ENCODE peak calls at places on chromosomes 7 and 10, in five cellular contexts. One of them, this sample, is unnamed. For H3K4me1 and H3K36me3, the result is how much of the 10 kb centered on the place peaks cover.

GRCh38 chr10:31103096-31103495 is 71.4 kb upstream of the ZNF438 start:
- DNase-seq in uterus: no peak
- DNase-seq in stomach: no peak
- DNase-seq in OCI-LY7: no peak
- DNase-seq in IMR-90: peak
- DNase-seq in this sample: peak

GRCh38 chr7:92880212-92881090 is 44.1 kb upstream of the CDK6 start:
- DNase-seq in uterus: no peak
- DNase-seq in OCI-LY7: peak
- DNase-seq in stomach: no peak
- DNase-seq in IMR-90: no peak
- DNase-seq in this sample: peak

GRCh38 chr7:44678096-44678467 is 70.6 kb upstream of the ZMIZ2 start:
- DNase-seq in stomach: no peak
- DNase-seq in IMR-90: peak
- DNase-seq in OCI-LY7: no peak
- DNase-seq in uterus: no peak
- DNase-seq in this sample: no peak

GRCh38 chr7:140383954-140384713 is 14.2 kb downstream of the SLC37A3 start:
- DNase-seq in stomach: no peak
- DNase-seq in OCI-LY7: no peak
- DNase-seq in uterus: no peak
- DNase-seq in IMR-90: no peak
- DNase-seq in this sample: no peak

GRCh38 chr7:47511698-47512370 is 70.1 kb downstream of the TNS3 start:
- DNase-seq in stomach: no peak
- DNase-seq in uterus: peak
- DNase-seq in OCI-LY7: no peak
- DNase-seq in IMR-90: no peak
- DNase-seq in this sample: no peak

GRCh38 chr10:9243861-9244515 is 1189.5 kb downstream of the GATA3 start:
- DNase-seq in OCI-LY7: no peak
- DNase-seq in uterus: no peak
- DNase-seq in stomach: no peak
- DNase-seq in IMR-90: no peak
- DNase-seq in this sample: no peak

GRCh38 chr7:82441916-82442478 is 1.6 kb downstream of the CACNA2D1 start:
- DNase-seq in stomach: no peak
- DNase-seq in OCI-LY7: no peak
- DNase-seq in IMR-90: peak
- DNase-seq in uterus: no peak
- DNase-seq in this sample: no peak

GRCh38 chr10:92486637-92487036 is 87.3 kb downstream of the IDE start:
- DNase-seq in uterus: no peak
- DNase-seq in IMR-90: no peak
- DNase-seq in OCI-LY7: no peak
- DNase-seq in stomach: no peak
- DNase-seq in this sample: no peak

GRCh38 chr10:67790534-67791408 is 47.2 kb downstream of the DNAJC12 start:
- DNase-seq in stomach: no peak
- DNase-seq in IMR-90: peak
- DNase-seq in uterus: no peak
- DNase-seq in OCI-LY7: peak
- DNase-seq in this sample: no peak

GRCh38 chr7:2466675-2467074 is 9.5 kb downstream of the GRIFIN start:
- DNase-seq in IMR-90: no peak
- DNase-seq in uterus: no peak
- DNase-seq in OCI-LY7: no peak
- DNase-seq in stomach: no peak
- DNase-seq in this sample: no peak

GRCh38 chr10:209357-209756 is 74.1 kb downstream of the ZMYND11 start:
- DNase-seq in IMR-90: peak
- DNase-seq in uterus: no peak
- DNase-seq in OCI-LY7: no peak
- DNase-seq in stomach: no peak
- DNase-seq in this sample: no peak

GRCh38 chr7:90474284-90475210 is 5.1 kb downstream of the PTTG1IP2 start:
- DNase-seq in OCI-LY7: no peak
- DNase-seq in uterus: no peak
- DNase-seq in IMR-90: peak
- DNase-seq in stomach: no peak
- DNase-seq in this sample: no peak

GRCh38 chr7:11923376-11923922 is 91.5 kb upstream of the THSD7A start:
- DNase-seq in IMR-90: no peak
- DNase-seq in uterus: no peak
- DNase-seq in OCI-LY7: no peak
- DNase-seq in stomach: no peak
- DNase-seq in this sample: no peak

GRCh38 chr10:59098387-59098786 is 78.1 kb upstream of the PHYHIPL start:
- DNase-seq in OCI-LY7: no peak
- DNase-seq in IMR-90: peak
- DNase-seq in stomach: no peak
- DNase-seq in uterus: peak
- DNase-seq in this sample: peak

GRCh38 chr7:132053871-132054270 is 497.4 kb upstream of the PODXL start:
- DNase-seq in uterus: no peak
- DNase-seq in stomach: no peak
- DNase-seq in OCI-LY7: no peak
- DNase-seq in IMR-90: no peak
- DNase-seq in this sample: no peak

GRCh38 chr10:88525371-88526079 is 57.6 kb downstream of the RNLS start:
- DNase-seq in OCI-LY7: no peak
- DNase-seq in stomach: peak
- DNase-seq in uterus: no peak
- DNase-seq in IMR-90: peak
- DNase-seq in this sample: peak

GRCh38 chr7:123665896-123666295 is 10.2 kb downstream of the LMOD2 start:
- DNase-seq in OCI-LY7: no peak
- DNase-seq in stomach: peak
- DNase-seq in uterus: no peak
- DNase-seq in IMR-90: no peak
- DNase-seq in this sample: no peak

GRCh38 chr10:8273749-8274148 is 219.3 kb downstream of the GATA3 start:
- DNase-seq in stomach: no peak
- DNase-seq in IMR-90: no peak
- DNase-seq in OCI-LY7: no peak
- DNase-seq in uterus: no peak
- DNase-seq in this sample: no peak

GRCh38 chr10:76942556-76943416 is 694.8 kb downstream of the KCNMA1 start:
- DNase-seq in OCI-LY7: no peak
- DNase-seq in IMR-90: peak
- DNase-seq in uterus: no peak
- DNase-seq in stomach: no peak
- DNase-seq in this sample: no peak

GRCh38 chr7:10973061-10973941 is at the start of gene PHF14:
- DNase-seq in OCI-LY7: peak
- DNase-seq in stomach: peak
- DNase-seq in IMR-90: peak
- DNase-seq in uterus: peak
- DNase-seq in this sample: peak

GRCh38 chr7:29749701-29750321 is 56.5 kb upstream of the WIPF3 start:
- DNase-seq in OCI-LY7: no peak
- DNase-seq in uterus: no peak
- DNase-seq in IMR-90: no peak
- DNase-seq in stomach: no peak
- DNase-seq in this sample: no peak

GRCh38 chr10:132162021-132162531 is 24.7 kb upstream of the DPYSL4 start:
- DNase-seq in IMR-90: no peak
- DNase-seq in OCI-LY7: peak
- DNase-seq in stomach: no peak
- DNase-seq in uterus: no peak
- DNase-seq in this sample: no peak

GRCh38 chr7:33108591-33108930 is 643 bp downstream of the RP9 start:
- DNase-seq in IMR-90: no peak
- DNase-seq in stomach: no peak
- DNase-seq in OCI-LY7: peak
- DNase-seq in uterus: no peak
- DNase-seq in this sample: peak

GRCh38 chr10:49568235-49568634 is 29.3 kb upstream of the ERCC6 start:
- DNase-seq in stomach: no peak
- DNase-seq in uterus: no peak
- DNase-seq in OCI-LY7: no peak
- DNase-seq in IMR-90: peak
- DNase-seq in this sample: no peak

GRCh38 chr7:34059551-34059840 is 154.2 kb downstream of the BMPER start:
- DNase-seq in OCI-LY7: no peak
- DNase-seq in uterus: no peak
- DNase-seq in IMR-90: no peak
- DNase-seq in stomach: no peak
- DNase-seq in this sample: no peak

DNA sequence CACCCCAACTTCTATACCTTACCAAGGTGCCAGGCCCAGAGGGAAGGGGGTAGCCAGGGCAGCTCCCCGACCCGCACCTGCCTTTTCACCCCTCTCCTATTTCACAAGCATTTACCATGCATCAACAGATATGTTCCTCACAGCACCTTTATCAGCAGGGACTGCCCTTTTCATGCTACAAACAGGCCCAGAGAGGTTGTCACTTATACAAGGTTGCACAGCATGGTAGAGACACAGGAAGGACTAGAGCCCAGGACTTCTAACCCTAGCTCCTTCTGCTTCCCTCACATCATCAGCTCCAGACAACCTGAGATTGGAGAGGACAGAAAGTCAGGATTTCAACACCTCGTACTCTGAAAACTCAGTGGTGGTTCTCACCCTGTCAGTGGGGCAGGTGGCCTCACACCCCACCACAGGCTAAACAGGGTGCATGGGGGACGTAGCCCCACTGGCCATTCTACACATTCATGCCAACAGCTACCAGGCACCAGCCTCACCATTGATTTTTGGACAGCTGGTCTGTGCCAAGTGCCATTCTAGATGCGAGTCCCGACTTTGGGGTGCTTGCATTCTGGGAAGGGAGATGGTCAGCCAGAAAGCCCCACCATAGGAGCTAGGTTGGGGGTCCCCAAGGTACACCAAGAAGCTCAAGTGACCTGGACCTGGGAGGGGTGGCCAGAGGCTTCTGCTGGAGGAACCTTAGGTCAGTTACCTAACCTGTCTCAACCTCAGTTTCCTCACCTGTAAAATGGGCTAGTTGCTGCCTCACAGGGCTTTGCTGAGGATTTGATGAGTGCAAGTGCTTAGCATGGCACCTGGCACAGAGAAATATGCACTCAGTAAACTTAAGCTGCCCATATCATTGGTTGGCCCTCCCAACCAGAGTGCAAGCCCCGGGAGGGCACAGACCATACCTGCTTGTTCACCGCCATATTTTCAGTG is 38.4 kb downstream of the CHST3 start:
- DNase-seq in OCI-LY7: no peak
- DNase-seq in uterus: no peak
- DNase-seq in stomach: no peak
- DNase-seq in IMR-90: no peak
- DNase-seq in this sample: no peak
- H3K4me1 ChIP-seq in OCI-LY7: under half
- H3K4me1 ChIP-seq in uterus: under half
- H3K4me1 ChIP-seq in stomach: half or more
- H3K4me1 ChIP-seq in IMR-90: under half
- H3K4me1 ChIP-seq in this sample: under half

DNA sequence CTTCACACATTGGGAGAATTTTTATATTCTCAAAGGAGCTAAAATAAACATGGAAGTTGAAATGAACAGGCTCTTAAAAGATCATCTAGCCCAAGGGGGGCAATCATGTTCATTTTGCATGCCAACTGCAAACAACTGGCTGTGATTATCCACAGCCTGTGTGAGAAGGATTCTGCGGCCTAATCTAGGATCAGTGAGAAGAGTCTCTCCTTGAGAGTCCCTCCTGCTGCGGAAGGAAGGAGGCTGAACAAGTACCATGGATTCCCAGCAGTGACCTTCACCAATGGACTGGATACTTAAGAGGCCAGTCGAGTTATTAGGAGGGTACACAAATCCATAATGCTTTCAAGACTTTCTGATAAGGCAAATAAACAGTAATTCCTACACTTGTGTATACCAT is 76.7 kb downstream of the IGF2BP3 start:
- DNase-seq in uterus: no peak
- DNase-seq in OCI-LY7: no peak
- DNase-seq in IMR-90: no peak
- DNase-seq in stomach: no peak
- DNase-seq in this sample: no peak
- H3K36me3 ChIP-seq in uterus: under half
- H3K36me3 ChIP-seq in OCI-LY7: under half
- H3K36me3 ChIP-seq in IMR-90: under half
- H3K36me3 ChIP-seq in stomach: under half
- H3K36me3 ChIP-seq in this sample: under half

DNA sequence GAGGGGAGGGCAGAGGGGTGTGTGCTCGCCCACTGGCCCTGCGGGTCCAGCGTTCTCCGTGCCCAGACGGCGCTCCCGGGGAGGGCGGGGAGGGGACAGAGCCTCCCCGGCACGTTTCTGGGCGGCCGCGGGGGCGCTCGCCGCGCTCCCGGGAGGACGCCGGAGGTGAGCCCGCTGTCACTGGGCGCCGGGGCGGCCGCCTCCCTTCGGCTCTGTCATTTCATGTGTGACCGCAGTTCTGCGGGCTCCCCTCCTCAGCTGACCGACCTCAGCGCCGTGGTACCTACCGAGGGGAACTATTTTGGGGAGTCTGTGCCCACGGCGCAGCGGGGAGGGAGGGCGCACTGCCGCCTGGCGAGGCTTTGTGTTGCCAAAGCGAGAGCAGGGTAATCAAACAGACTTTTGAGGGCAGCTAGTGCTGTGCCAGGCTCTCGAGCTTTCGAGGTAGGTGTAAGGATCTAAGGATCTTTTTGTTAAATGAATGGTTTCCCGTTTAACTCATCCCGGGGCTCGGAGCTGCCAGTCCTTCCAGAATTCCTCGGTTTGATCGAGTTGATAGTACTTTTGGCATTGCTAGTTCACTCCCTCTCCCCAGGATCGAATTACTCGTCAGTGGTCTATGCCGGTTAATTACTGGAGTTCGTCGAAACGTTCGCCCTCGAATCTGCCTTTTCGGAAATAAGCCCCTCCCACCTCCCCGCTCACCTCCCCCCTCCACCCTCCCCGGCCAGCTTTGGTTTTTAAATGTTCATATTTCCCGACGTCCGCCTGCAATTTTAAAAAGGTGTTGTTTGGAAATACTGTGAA is 1.9 kb downstream of the ARID5B start:
- DNase-seq in IMR-90: peak
- DNase-seq in stomach: peak
- DNase-seq in uterus: peak
- DNase-seq in OCI-LY7: peak
- DNase-seq in this sample: peak
- TF ChIP-seq CTCF in IMR-90: peak
- TF ChIP-seq CTCF in stomach: peak
- TF ChIP-seq CTCF in uterus: peak
- TF ChIP-seq CTCF in OCI-LY7: peak
- TF ChIP-seq CTCF in this sample: no peak

GRCh38 chr10:125575843-125576242 is 107.1 kb downstream of the TEX36 start:
- DNase-seq in stomach: no peak
- DNase-seq in uterus: no peak
- DNase-seq in OCI-LY7: no peak
- DNase-seq in IMR-90: no peak
- DNase-seq in this sample: no peak

GRCh38 chr10:125578658-125579315 is 104.2 kb downstream of the TEX36 start:
- DNase-seq in uterus: no peak
- DNase-seq in IMR-90: no peak
- DNase-seq in stomach: no peak
- DNase-seq in OCI-LY7: no peak
- DNase-seq in this sample: no peak
- H3K4me1 ChIP-seq in uterus: under half
- H3K4me1 ChIP-seq in IMR-90: under half
- H3K4me1 ChIP-seq in stomach: under half
- H3K4me1 ChIP-seq in OCI-LY7: under half
- H3K4me1 ChIP-seq in this sample: under half

This sample was measured in BE2C.